ENCODE peak calls at places on chromosomes 12 and 14, in five cellular contexts. D, K, L, T and X are unnamed samples.

GRCh38 chr12:121805800-121806555 is 2.2 kb downstream of the SETD1B start:
- DNase-seq in D (no peak), K (no peak), L (no peak), T (no peak), X (no peak)

GRCh38 chr12:8996682-8997405 is 7.5 kb downstream of the KLRG1 start:
- DNase-seq in D (no peak), K (no peak), L (no peak), T (peak), X (no peak)

GRCh38 chr14:93430889-93431670 is at the start of gene UNC79:
- DNase-seq in D (no peak), K (no peak), L (peak), T (no peak), X (peak)

GRCh38 chr14:77320238-77320935 is at the start of gene POMT2:
- DNase-seq in D (peak), K (peak), L (peak), T (peak), X (peak)

GRCh38 chr14:37051153-37051552 is 121.3 kb downstream of the SLC25A21 start:
- DNase-seq in D (no peak), K (no peak), L (no peak), T (no peak), X (no peak)

GRCh38 chr12:105315130-105315529 is 15.4 kb upstream of the C12orf75 start:
- DNase-seq in D (no peak), K (no peak), L (no peak), T (no peak), X (no peak)

GRCh38 chr12:7130791-7131501 is 775 bp downstream of the CLSTN3 start:
- DNase-seq in D (peak), K (no peak), L (no peak), T (no peak), X (peak)

GRCh38 chr12:70849265-70849960 is 71.1 kb downstream of the PTPRR start:
- DNase-seq in D (no peak), K (peak), L (no peak), T (no peak), X (peak)

GRCh38 chr12:52217223-52217622 is 15.8 kb upstream of the KRT7 start:
- DNase-seq in D (no peak), K (no peak), L (no peak), T (no peak), X (no peak)

GRCh38 chr14:67879026-67879425 is 59.4 kb downstream of the RAD51B start:
- DNase-seq in D (no peak), K (no peak), L (no peak), T (no peak), X (no peak)

GRCh38 chr12:7175493-7175892 is 14.0 kb upstream of the PEX5 start:
- DNase-seq in D (no peak), K (no peak), L (no peak), T (no peak), X (no peak)

GRCh38 chr14:98189077-98189476 is 1082.9 kb downstream of the BCL11B start:
- DNase-seq in D (no peak), K (no peak), L (no peak), T (no peak), X (no peak)

GRCh38 chr12:42504049-42504448 is 85.5 kb downstream of the PRICKLE1 start:
- DNase-seq in D (no peak), K (no peak), L (no peak), T (no peak), X (peak)

GRCh38 chr12:105888696-105889095 is 250.1 kb downstream of the NUAK1 start:
- DNase-seq in D (no peak), K (no peak), L (no peak), T (no peak), X (no peak)

GRCh38 chr12:77392467-77392866 is 327.1 kb upstream of the E2F7 start:
- DNase-seq in D (no peak), K (no peak), L (no peak), T (no peak), X (no peak)

GRCh38 chr12:6603095-6603567 is 4.0 kb downstream of the CHD4 start:
- DNase-seq in D (no peak), K (no peak), L (no peak), T (no peak), X (no peak)

GRCh38 chr12:6632026-6632978 is 3.5 kb downstream of the LPAR5 start:
- DNase-seq in D (no peak), K (no peak), L (no peak), T (peak), X (no peak)

GRCh38 chr14:101843665-101844064 is 82.2 kb downstream of the PPP2R5C start:
- DNase-seq in D (no peak), K (no peak), L (no peak), T (peak), X (no peak)

GRCh38 chr12:110104188-110104969 is 19.8 kb upstream of the IFT81 start:
- DNase-seq in D (no peak), K (peak), L (no peak), T (no peak), X (no peak)

GRCh38 chr12:10469701-10470100 is 16.5 kb upstream of the KLRC1 start:
- DNase-seq in D (no peak), K (no peak), L (no peak), T (no peak), X (no peak)

GRCh38 chr12:96578526-96579125 is 89.2 kb downstream of the CFAP54 start:
- DNase-seq in D (peak), K (peak), L (no peak), T (peak), X (peak)

GRCh38 chr12:132478845-132479244 is 11.1 kb upstream of the FBRSL1 start:
- DNase-seq in D (no peak), K (no peak), L (no peak), T (no peak), X (no peak)

GRCh38 chr14:95314609-95315008 is 5.1 kb downstream of the CLMN start:
- DNase-seq in D (no peak), K (no peak), L (no peak), T (peak), X (no peak)

GRCh38 chr12:132121283-132121682 is 22.8 kb downstream of the DDX51 start:
- DNase-seq in D (no peak), K (no peak), L (no peak), T (no peak), X (no peak)

GRCh38 chr12:1706284-1707016 is 15.6 kb downstream of the ADIPOR2 start:
- DNase-seq in D (no peak), K (no peak), L (no peak), T (no peak), X (no peak)

GRCh38 chr14:74754157-74754556 is 9.0 kb upstream of the YLPM1 start:
- DNase-seq in D (no peak), K (no peak), L (no peak), T (no peak), X (no peak)

GRCh38 chr12:58346032-58346632 is 404.8 kb downstream of the ATP23 start:
- DNase-seq in D (no peak), K (peak), L (no peak), T (no peak), X (peak)

GRCh38 chr12:67881565-67881964 is 107.7 kb upstream of the IFNG-AS1 start:
- DNase-seq in D (no peak), K (no peak), L (no peak), T (no peak), X (no peak)

GRCh38 chr14:30559638-30560071 is 697 bp downstream of the G2E3 start:
- DNase-seq in D (no peak), K (peak), L (no peak), T (no peak), X (peak)

DNA sequence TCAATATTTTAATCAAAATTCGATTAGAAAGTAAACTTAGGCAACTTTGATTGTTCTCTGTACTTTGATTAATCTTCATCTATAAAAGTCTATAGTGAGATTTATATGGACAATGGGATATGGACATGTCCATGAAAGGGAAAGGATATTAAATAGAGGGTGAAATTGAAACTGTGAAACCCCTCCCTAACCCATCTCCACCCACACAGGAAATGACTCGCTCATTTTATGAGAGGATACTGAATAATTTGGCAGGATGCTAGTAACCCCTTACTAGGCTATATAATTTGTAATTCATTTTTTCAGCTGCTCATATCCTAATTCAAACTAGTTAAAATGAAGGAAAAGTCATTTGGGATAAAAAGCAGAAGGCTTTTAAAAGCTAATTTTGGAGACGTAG is 328.0 kb upstream of the ATP2B1 start:
- DNase-seq in D (no peak), K (no peak), L (no peak), T (no peak), X (no peak)
- TF ChIP-seq SUZ12 in D (no peak), K (no peak), L (no peak), T (no peak), X (no peak)

GRCh38 chr12:452667-453210 is 7.0 kb upstream of the B4GALNT3 start:
- DNase-seq in D (no peak), K (no peak), L (no peak), T (no peak), X (no peak)
- TF ChIP-seq SUZ12 in D (no peak), K (no peak), L (no peak), T (no peak), X (no peak)

GRCh38 chr12:124938066-124938465 is 23.6 kb upstream of the UBC start:
- DNase-seq in D (no peak), K (no peak), L (no peak), T (peak), X (no peak)

GRCh38 chr12:124939428-124940142 is 25.1 kb upstream of the UBC start:
- DNase-seq in D (peak), K (peak), L (peak), T (peak), X (peak)

GRCh38 chr12:124940393-124941169 is 26.1 kb upstream of the UBC start:
- DNase-seq in D (peak), K (peak), L (peak), T (peak), X (peak)

GRCh38 chr12:124940143-124940392 is 25.6 kb upstream of the UBC start:
- DNase-seq in D (no peak), K (no peak), L (no peak), T (no peak), X (no peak)

GRCh38 chr12:124938606-124939427 is 24.4 kb upstream of the UBC start:
- DNase-seq in D (no peak), K (peak), L (no peak), T (peak), X (peak)
- TF ChIP-seq SUZ12 in D (no peak), K (no peak), L (no peak), T (no peak), X (no peak)

DNA sequence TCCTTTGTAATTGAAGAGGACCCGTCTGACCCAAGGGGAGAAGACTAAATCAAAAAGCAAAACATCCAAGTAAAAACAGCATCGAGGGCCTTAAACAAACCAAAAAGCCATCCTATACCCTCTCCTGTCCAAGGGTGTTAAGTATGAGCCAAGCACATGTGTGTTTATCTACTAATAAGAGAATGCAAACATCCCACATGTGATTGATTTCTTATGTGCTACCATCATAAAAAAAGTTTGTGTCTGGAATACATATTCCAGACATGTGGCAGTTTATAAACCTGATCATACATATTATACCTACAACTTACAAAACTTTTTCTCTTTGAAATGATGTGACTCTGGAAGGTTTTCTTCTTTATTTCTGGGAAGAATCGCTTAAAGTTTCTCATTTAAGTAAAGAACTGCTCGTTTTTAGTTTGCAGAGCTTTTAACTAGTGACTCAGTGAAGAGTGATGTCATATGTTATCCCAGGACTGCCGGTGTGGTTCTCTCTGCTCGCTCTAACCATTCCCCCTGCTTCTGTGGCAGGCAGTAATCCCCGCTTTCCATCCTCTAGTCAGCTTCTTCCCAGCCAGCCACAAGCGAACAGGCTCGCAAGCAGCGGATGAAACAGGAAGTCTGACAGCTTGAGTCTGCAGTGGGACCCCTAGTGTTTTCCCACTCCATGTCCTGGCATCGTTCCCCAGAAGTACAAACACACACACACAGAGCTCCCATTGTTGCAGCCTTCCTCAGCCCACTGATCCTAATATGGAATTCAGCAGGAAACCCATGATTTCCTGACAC is 431 bp upstream of the RHOJ start:
- DNase-seq in D (peak), K (peak), L (peak), T (no peak), X (peak)
- TF ChIP-seq SUZ12 in D (no peak), K (no peak), L (no peak), T (no peak), X (no peak)